ENCODE peak calls at places on chromosomes 16 and 17, in ten cellular contexts. V, G, H, D, W, A, N, T, J and E are unnamed samples.

GRCh38 chr16:70589998-70590471 is 56.3 kb upstream of the IL34 start:
- DNase-seq in V (peak; percentile 51), G (no peak), H (peak; percentile 64), D (no peak), W (peak; percentile 45), A (peak; percentile 72), N (no peak), T (no peak), J (no peak), E (no peak)

GRCh38 chr17:35765731-35766488 is 5.2 kb downstream of the C17orf50 start:
- DNase-seq in V (no peak), G (no peak), H (no peak), D (no peak), W (no peak), A (no peak), N (peak; percentile 32), T (no peak), J (no peak), E (no peak)

GRCh38 chr16:83273504-83274173 is 534.1 kb upstream of the HSBP1 start:
- DNase-seq in V (no peak), G (no peak), H (no peak), D (no peak), W (no peak), A (no peak), N (no peak), T (no peak), J (no peak), E (no peak)

GRCh38 chr17:56540791-56541190 is 52.7 kb upstream of the NOG start:
- DNase-seq in V (no peak), G (no peak), H (no peak), D (no peak), W (peak; percentile 68), A (no peak), N (peak; percentile 10), T (no peak), J (no peak), E (no peak)

GRCh38 chr16:14470788-14471187 is 159.3 kb downstream of the PARN start:
- DNase-seq in V (no peak), G (no peak), H (no peak), D (no peak), W (no peak), A (no peak), N (no peak), T (no peak), J (no peak), E (no peak)

GRCh38 chr17:27653572-27653971 is 22.6 kb downstream of the LGALS9 start:
- DNase-seq in V (no peak), G (no peak), H (no peak), D (no peak), W (no peak), A (no peak), N (no peak), T (no peak), J (no peak), E (no peak)

GRCh38 chr17:81207610-81208581 is 14.9 kb downstream of the CEP131 start:
- DNase-seq in V (peak; percentile 9), G (no peak), H (no peak), D (no peak), W (no peak), A (no peak), N (no peak), T (peak; percentile 53), J (no peak), E (no peak)

GRCh38 chr16:2963611-2964415 is at the start of gene KREMEN2:
- DNase-seq in V (peak; percentile 46), G (peak; percentile 70), H (no peak), D (peak; percentile 74), W (peak; percentile 86), A (peak; percentile 59), N (peak; percentile 79), T (no peak), J (peak; percentile 73), E (no peak)

GRCh38 chr17:2351269-2351668 is 14.0 kb downstream of the SGSM2 start:
- DNase-seq in V (no peak), G (no peak), H (no peak), D (no peak), W (no peak), A (no peak), N (no peak), T (no peak), J (no peak), E (no peak)

GRCh38 chr16:25065899-25066298 is 45.6 kb upstream of the LCMT1 start:
- DNase-seq in V (no peak), G (no peak), H (no peak), D (no peak), W (peak; percentile 58), A (peak; percentile 22), N (no peak), T (no peak), J (no peak), E (no peak)

GRCh38 chr17:29131814-29132682 is 48.1 kb downstream of the MYO18A start:
- DNase-seq in V (peak; percentile 97), G (peak; percentile 39), H (peak; percentile 88), D (no peak), W (no peak), A (peak; percentile 68), N (no peak), T (no peak), J (no peak), E (no peak)

GRCh38 chr17:53765609-53766008 is 57.1 kb upstream of the KIF2B start:
- DNase-seq in V (no peak), G (no peak), H (no peak), D (no peak), W (no peak), A (no peak), N (no peak), T (no peak), J (peak; percentile 7), E (no peak)

GRCh38 chr17:76681222-76682137 is 29.3 kb downstream of the MXRA7 start:
- DNase-seq in V (peak; percentile 76), G (no peak), H (peak; percentile 52), D (peak; percentile 56), W (peak; percentile 90), A (peak; percentile 85), N (peak; percentile 87), T (peak; percentile 84), J (peak; percentile 83), E (no peak)

GRCh38 chr17:15414502-15415348 is 52.7 kb downstream of the CDRT4 start:
- DNase-seq in V (no peak), G (no peak), H (no peak), D (no peak), W (no peak), A (no peak), N (peak; percentile 13), T (no peak), J (no peak), E (no peak)

GRCh38 chr17:43840814-43841213 is 6.2 kb upstream of the CD300LG start:
- DNase-seq in V (no peak), G (peak; percentile 47), H (no peak), D (no peak), W (peak; percentile 46), A (no peak), N (peak; percentile 47), T (no peak), J (peak; percentile 26), E (no peak)

GRCh38 chr16:29877266-29877961 is 14.4 kb upstream of the CDIPT start:
- DNase-seq in V (peak; percentile 52), G (peak; percentile 51), H (peak; percentile 27), D (peak; percentile 66), W (peak; percentile 100), A (peak; percentile 19), N (peak; percentile 97), T (peak; percentile 29), J (no peak), E (no peak)

GRCh38 chr17:6696906-6697305 is 16.3 kb downstream of the SLC13A5 start:
- DNase-seq in V (no peak), G (peak; percentile 30), H (no peak), D (no peak), W (no peak), A (no peak), N (no peak), T (no peak), J (no peak), E (no peak)
- TF ChIP-seq EZH2 in V (no peak), G (no peak), H (no peak), D (no peak), W (no peak), A (no peak), N (no peak), T (no peak), J (no peak), E (no peak)

GRCh38 chr17:10730956-10731879 is 1.4 kb upstream of the TMEM220 start:
- DNase-seq in V (peak; percentile 48), G (no peak), H (no peak), D (no peak), W (peak; percentile 55), A (no peak), N (no peak), T (no peak), J (no peak), E (no peak)
- H3K27ac ChIP-seq in V (peak overlapping the region; percentile 84), G (no peak overlapping the region), H (no peak overlapping the region), D (no peak overlapping the region), W (peak overlapping the region; percentile 74), A (peak overlapping the region; percentile 98), N (no peak overlapping the region), T (no peak overlapping the region), J (no peak overlapping the region), E (no peak overlapping the region)

DNA sequence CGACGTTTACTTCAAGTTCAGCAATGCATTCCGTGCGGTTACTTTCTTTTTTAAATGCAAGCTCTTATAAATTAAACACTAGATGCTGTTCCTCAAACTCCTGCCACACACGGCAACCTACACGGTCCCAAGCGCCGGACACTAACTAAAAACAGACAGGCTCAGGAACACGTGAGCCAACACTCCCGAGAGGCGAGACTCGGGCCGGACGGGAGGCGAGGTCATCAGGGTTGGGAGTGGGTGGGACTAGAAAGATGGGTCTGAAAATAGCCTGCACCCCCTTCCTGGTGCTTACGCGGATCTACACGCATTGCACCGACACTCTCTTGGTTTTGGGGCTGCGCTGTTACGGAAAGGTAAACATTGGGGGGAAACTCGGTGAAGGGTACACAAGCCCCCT is 6.4 kb downstream of the CLCN7 start:
- DNase-seq in V (no peak), G (no peak), H (no peak), D (no peak), W (no peak), A (no peak), N (no peak), T (no peak), J (no peak), E (no peak)
- H4K20me1 ChIP-seq in V (no peaks in the 10 kb centered on the region), G (peaks cover 33% of the 10 kb centered on the region), H (no peaks in the 10 kb centered on the region), D (no peaks in the 10 kb centered on the region), W (peaks cover 30% of the 10 kb centered on the region), A (peaks cover 26% of the 10 kb centered on the region), N (peaks cover 9% of the 10 kb centered on the region), T (peaks cover 62% of the 10 kb centered on the region), J (no peaks in the 10 kb centered on the region), E (no peaks in the 10 kb centered on the region)

DNA sequence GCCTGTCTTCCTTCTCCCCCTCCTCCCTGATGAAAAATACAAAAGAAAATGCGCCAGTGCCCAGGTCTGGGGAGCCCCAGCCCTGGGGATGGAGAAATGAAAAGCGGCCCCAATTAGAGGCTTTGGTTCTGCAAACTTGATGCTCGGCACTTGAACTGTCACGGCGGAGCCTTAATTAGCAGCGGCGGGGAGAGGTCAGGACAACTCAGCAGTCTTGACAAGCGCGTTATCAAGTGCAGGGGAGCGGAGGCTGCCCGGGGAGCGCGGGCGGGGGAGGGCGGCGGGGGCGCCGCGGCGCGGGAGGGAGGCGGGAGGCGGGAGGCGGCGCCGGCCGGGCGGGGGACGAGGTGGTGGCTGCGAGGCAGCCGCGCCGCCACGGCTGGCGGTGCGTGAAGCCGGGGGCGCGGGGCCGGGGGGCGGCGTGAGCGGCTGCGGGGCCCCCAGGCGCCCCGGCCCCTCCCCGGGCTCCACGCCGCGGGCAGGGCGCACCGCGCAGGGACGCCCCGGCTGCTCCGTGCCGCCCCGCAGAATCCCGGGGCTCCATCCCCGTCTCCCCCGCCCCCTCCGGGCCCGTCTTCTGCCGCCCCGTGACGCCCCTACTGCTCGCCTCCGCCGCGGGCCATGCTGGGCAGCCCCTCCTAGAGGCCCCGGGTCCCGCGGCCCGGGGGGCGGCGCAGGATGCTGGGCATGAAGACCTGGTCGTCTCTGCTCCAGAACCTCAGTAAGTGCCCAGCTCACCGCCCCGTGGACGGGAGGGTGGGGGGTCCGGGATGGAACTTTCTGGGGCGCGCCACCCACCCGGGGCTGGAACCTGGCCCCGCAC is 150.5 kb upstream of the GSE1 start:
- DNase-seq in V (peak; percentile 52), G (no peak), H (no peak), D (no peak), W (peak; percentile 53), A (peak; percentile 80), N (peak; percentile 54), T (peak; percentile 67), J (no peak), E (no peak)
- TF ChIP-seq EZH2 in V (no peak), G (no peak), H (peak; percentile 11), D (no peak), W (no peak), A (no peak), N (peak; percentile 35), T (no peak), J (no peak), E (no peak)